ENCODE peak calls at places on chromosomes 7 and 10, in six cellular contexts. H, K, P, Z, I and Y are unnamed samples.

GRCh38 chr10:50395279-50395678 is 144.0 kb upstream of the ASAH2 start:
- DNase-seq in Z (no peak), P (no peak), K (no peak), I (no peak), H (no peak), Y (peak; percentile 85)

GRCh38 chr7:123557016-123557630 is 495 bp downstream of the NDUFA5 start:
- DNase-seq in I (no peak), P (no peak), K (no peak), Z (no peak), H (no peak), Y (no peak)

GRCh38 chr10:97547889-97548485 is 24.6 kb upstream of the ANKRD2 start:
- DNase-seq in K (no peak), P (no peak), I (no peak), H (no peak), Z (no peak), Y (no peak)

GRCh38 chr10:76675561-76675950 is 962.1 kb downstream of the KCNMA1 start:
- DNase-seq in I (no peak), K (no peak), P (no peak), H (no peak), Z (no peak), Y (no peak)

GRCh38 chr10:31133628-31134302 is 102.1 kb upstream of the ZNF438 start:
- DNase-seq in Z (peak; percentile 94), P (peak; percentile 57), H (peak; percentile 58), K (no peak), I (peak; percentile 72), Y (no peak)

GRCh38 chr10:80322158-80322557 is 32.7 kb upstream of the MAT1A start:
- DNase-seq in Z (no peak), P (no peak), I (no peak), K (no peak), H (no peak), Y (no peak)

GRCh38 chr10:21022821-21023220 is 125.7 kb upstream of the NEBL start:
- DNase-seq in I (no peak), P (no peak), Z (no peak), H (no peak), K (no peak), Y (no peak)

GRCh38 chr10:69202332-69202731 is 17.8 kb upstream of the HKDC1 start:
- DNase-seq in H (no peak), P (no peak), Z (no peak), I (no peak), K (no peak), Y (no peak)

GRCh38 chr10:120982507-120982906 is 131.3 kb downstream of the WDR11 start:
- DNase-seq in I (no peak), H (no peak), K (no peak), Z (no peak), P (no peak), Y (no peak)

GRCh38 chr7:140068033-140068432 is 5.3 kb upstream of the PARP12 start:
- DNase-seq in H (no peak), Z (no peak), K (no peak), P (no peak), I (no peak), Y (no peak)

GRCh38 chr7:43296306-43296705 is 183.9 kb downstream of the HECW1 start:
- DNase-seq in Z (no peak), I (no peak), H (no peak), P (no peak), K (peak; percentile 18), Y (peak; percentile 17)

GRCh38 chr10:70838270-70838669 is 22.5 kb downstream of the SGPL1 start:
- DNase-seq in Z (no peak), K (no peak), H (no peak), I (no peak), P (no peak), Y (no peak)

GRCh38 chr10:87092861-87093460 is 1.7 kb downstream of the GLUD1 start:
- DNase-seq in Z (peak; percentile 10), P (peak; percentile 61), H (peak; percentile 46), I (peak; percentile 58), K (no peak), Y (peak; percentile 89)

GRCh38 chr10:75335191-75335590 is 66.4 kb downstream of the ZNF503 start:
- DNase-seq in H (no peak), I (no peak), P (no peak), K (no peak), Z (no peak), Y (no peak)

GRCh38 chr7:36208997-36209813 is 56.2 kb downstream of the EEPD1 start:
- DNase-seq in K (no peak), Z (no peak), H (no peak), I (no peak), P (no peak), Y (peak; percentile 35)

GRCh38 chr10:34299105-34299611 is 515.9 kb downstream of the PARD3 start:
- DNase-seq in H (peak; percentile 80), P (no peak), I (no peak), Z (no peak), K (no peak), Y (no peak)

GRCh38 chr7:73778801-73779389 is 8.8 kb upstream of the CLDN3 start:
- DNase-seq in I (no peak), Z (no peak), P (no peak), H (no peak), K (no peak), Y (no peak)

GRCh38 chr10:6050801-6051445 is 11.2 kb downstream of the IL2RA start:
- DNase-seq in P (no peak), I (no peak), Z (peak; percentile 45), K (peak; percentile 39), H (no peak), Y (peak; percentile 41)

GRCh38 chr10:83647519-83647918 is 491.8 kb upstream of the GHITM start:
- DNase-seq in P (no peak), I (no peak), Z (no peak), K (no peak), H (peak; percentile 52), Y (no peak)

GRCh38 chr10:83542774-83543291 is 596.5 kb upstream of the GHITM start:
- DNase-seq in H (no peak), Z (no peak), I (no peak), P (no peak), K (no peak), Y (no peak)

GRCh38 chr10:80468002-80468401 is 13.9 kb downstream of the TSPAN14 start:
- DNase-seq in K (no peak), Z (peak; percentile 51), H (peak; percentile 90), I (no peak), P (peak; percentile 74), Y (no peak)

GRCh38 chr7:143288836-143289235 is 685 bp downstream of the CASP2 start:
- DNase-seq in Z (no peak), K (peak; percentile 23), I (no peak), H (peak; percentile 38), P (no peak), Y (no peak)

GRCh38 chr7:157011333-157012112 is 1.1 kb upstream of the MNX1 start:
- DNase-seq in I (peak; percentile 77), P (no peak), K (no peak), Z (no peak), H (no peak), Y (peak; percentile 86)

GRCh38 chr10:62817120-62817762 is 1.1 kb upstream of the EGR2 start:
- DNase-seq in P (no peak), I (peak; percentile 59), H (peak; percentile 29), K (no peak), Z (peak; percentile 80), Y (no peak)

GRCh38 chr7:158301221-158301620 is 286.4 kb downstream of the PTPRN2 start:
- DNase-seq in P (no peak), I (peak; percentile 34), H (no peak), K (no peak), Z (no peak), Y (no peak)

GRCh38 chr10:58856508-58857240 is 319.8 kb upstream of the PHYHIPL start:
- DNase-seq in I (no peak), H (no peak), Z (no peak), P (peak; percentile 15), K (peak; percentile 87), Y (peak; percentile 84)

GRCh38 chr10:4763960-4764428 is 62.0 kb upstream of the AKR1E2 start:
- DNase-seq in H (peak; percentile 76), Z (no peak), K (no peak), I (no peak), P (no peak), Y (no peak)

GRCh38 chr7:47681241-47681810 is 99.4 kb upstream of the TNS3 start:
- DNase-seq in I (no peak), K (no peak), Z (no peak), P (no peak), H (no peak), Y (no peak)

GRCh38 chr10:89062861-89063260 is 72.3 kb downstream of the FAS start:
- DNase-seq in H (peak; percentile 68), P (no peak), Z (no peak), I (no peak), K (no peak), Y (no peak)

GRCh38 chr7:70678621-70679251 is 453.2 kb upstream of the GALNT17 start:
- DNase-seq in Z (no peak), H (no peak), P (no peak), K (no peak), I (no peak), Y (no peak)

GRCh38 chr7:70681847-70682350 is 450.0 kb upstream of the GALNT17 start:
- DNase-seq in Z (no peak), H (no peak), K (no peak), I (no peak), P (no peak), Y (no peak)

GRCh38 chr7:70681111-70681846 is 450.7 kb upstream of the GALNT17 start:
- DNase-seq in Z (no peak), K (no peak), P (no peak), H (no peak), I (peak; percentile 54), Y (no peak)

GRCh38 chr7:70676243-70676642 is 455.7 kb upstream of the GALNT17 start:
- DNase-seq in Z (no peak), K (no peak), H (no peak), P (no peak), I (no peak), Y (no peak)

GRCh38 chr7:70679666-70680065 is 452.3 kb upstream of the GALNT17 start:
- DNase-seq in H (no peak), P (no peak), I (no peak), K (no peak), Z (no peak), Y (no peak)
- TF ChIP-seq JUN in H (no peak), P (no peak), I (no peak), K (no peak), Z (no peak), Y (no peak)

DNA sequence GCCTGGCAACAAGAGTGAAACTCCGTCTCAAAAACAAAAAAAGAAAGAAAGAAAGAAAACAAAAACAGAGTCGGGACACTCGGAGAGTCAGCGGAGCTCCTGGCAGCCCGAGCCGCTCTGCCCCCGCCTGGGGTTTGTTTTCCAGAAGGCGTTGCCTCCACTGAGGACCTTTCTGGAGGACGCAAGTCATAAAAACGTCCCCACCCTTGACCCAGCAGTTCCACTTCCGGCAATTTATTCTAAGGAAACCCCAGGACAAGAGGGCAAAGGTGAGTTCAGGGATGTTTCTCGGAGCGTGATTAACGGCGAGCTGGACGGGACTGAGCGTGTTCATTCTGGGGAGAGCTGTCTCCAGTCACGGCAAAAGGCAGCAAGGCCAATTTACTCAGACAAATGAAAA is 27.0 kb upstream of the SUN1 start:
- DNase-seq in Z (no peak), K (no peak), P (no peak), H (peak; percentile 58), I (no peak), Y (no peak)
- TF ChIP-seq JUN in Z (no peak), K (no peak), P (no peak), H (no peak), I (no peak), Y (no peak)

GRCh38 chr10:116115797-116116196 is 157.2 kb downstream of the GFRA1 start:
- DNase-seq in K (no peak), H (no peak), Z (no peak), P (no peak), I (no peak), Y (no peak)
- TF ChIP-seq JUN in K (no peak), H (no peak), Z (no peak), P (no peak), I (no peak), Y (no peak)

GRCh38 chr10:27547047-27547446 is 42.9 kb downstream of the RAB18 start:
- DNase-seq in Z (no peak), P (no peak), I (no peak), K (no peak), H (no peak), Y (no peak)
- TF ChIP-seq JUN in Z (no peak), P (no peak), I (no peak), K (no peak), H (no peak), Y (no peak)